ENCODE peak calls at places on chromosomes 13 and 19, in eight cellular contexts. F is heart left ventricle, L is prostate gland, A is uterus, O is hepatocyte, H is ovary, Y is tibial nerve, R is upper lobe of left lung. P is an unnamed sample. For H3K9me3 and H3K36me3, the result is how much of the 10 kb centered on the place peaks cover.

GRCh38 chr19:18433735-18434398 is 4.1 kb downstream of the ISYNA1 start:
- DNase-seq in F (no peak), L (no peak), A (peak), O (no peak), H (peak), Y (no peak), R (peak), P (peak)

GRCh38 chr19:50358483-50359431 is 6.7 kb downstream of the NAPSA start:
- DNase-seq in F (peak), L (no peak), A (peak), O (no peak), H (peak), Y (no peak), R (peak), P (no peak)

GRCh38 chr19:11337080-11337479 is 2.4 kb downstream of the RAB3D start:
- DNase-seq in F (no peak), L (no peak), A (no peak), O (peak), H (no peak), Y (no peak), R (no peak), P (no peak)

GRCh38 chr13:45194081-45194939 is 6.5 kb downstream of the KCTD4 start:
- DNase-seq in F (peak), L (no peak), A (no peak), O (peak), H (peak), Y (peak), R (no peak), P (peak)

GRCh38 chr13:100349594-100349993 is 239.0 kb downstream of the GGACT start:
- DNase-seq in F (no peak), L (no peak), A (no peak), O (no peak), H (no peak), Y (no peak), R (no peak), P (no peak)

GRCh38 chr13:28357247-28357825 is 137.6 kb downstream of the FLT1 start:
- DNase-seq in F (no peak), L (no peak), A (no peak), O (no peak), H (no peak), Y (no peak), R (no peak), P (no peak)

GRCh38 chr13:98632971-98633370 is 56.1 kb upstream of the STK24 start:
- DNase-seq in F (no peak), L (no peak), A (no peak), O (no peak), H (no peak), Y (no peak), R (no peak), P (peak)

GRCh38 chr19:50434525-50434924 is 1.8 kb downstream of the MYBPC2 start:
- DNase-seq in F (no peak), L (no peak), A (no peak), O (no peak), H (no peak), Y (no peak), R (no peak), P (no peak)

GRCh38 chr19:19224852-19225494 is 13.2 kb downstream of the NCAN start:
- DNase-seq in F (peak), L (peak), A (no peak), O (peak), H (peak), Y (peak), R (peak), P (peak)

GRCh38 chr19:29676586-29676985 is 11.3 kb downstream of the PLEKHF1 start:
- DNase-seq in F (peak), L (no peak), A (no peak), O (no peak), H (peak), Y (no peak), R (no peak), P (no peak)

GRCh38 chr19:33535176-33535575 is 13.6 kb upstream of the PEPD start:
- DNase-seq in F (no peak), L (no peak), A (no peak), O (no peak), H (no peak), Y (no peak), R (no peak), P (no peak)

GRCh38 chr19:12521996-12522395 is 29.3 kb downstream of the ZNF564 start:
- DNase-seq in F (no peak), L (no peak), A (no peak), O (no peak), H (no peak), Y (no peak), R (no peak), P (peak)

GRCh38 chr19:12526542-12526941 is 24.7 kb downstream of the ZNF564 start:
- DNase-seq in F (no peak), L (no peak), A (no peak), O (no peak), H (no peak), Y (no peak), R (no peak), P (no peak)

GRCh38 chr19:12527034-12527836 is 24.0 kb downstream of the ZNF564 start:
- DNase-seq in F (no peak), L (no peak), A (no peak), O (peak), H (no peak), Y (no peak), R (no peak), P (no peak)
- H3K9me3 ChIP-seq in F (half or more), L (under half), A (under half), O (half or more), H (under half), Y (under half), R (half or more), P (half or more)

GRCh38 chr19:2732883-2733282 is 6.9 kb downstream of the SLC39A3 start:
- DNase-seq in F (no peak), L (no peak), A (no peak), O (no peak), H (no peak), Y (no peak), R (peak), P (no peak)
- H3K36me3 ChIP-seq in F (under half), L (under half), A (under half), O (under half), H (under half), Y (half or more), R (under half), P (under half)

GRCh38 chr19:55086730-55087541 is 11.3 kb downstream of the EPS8L1 start:
- DNase-seq in F (peak), L (peak), A (peak), O (peak), H (peak), Y (peak), R (peak), P (peak)
- H3K4me3 ChIP-seq in F (peak), L (peak), A (peak), O (peak), H (peak), Y (peak), R (peak), P (peak)

GRCh38 chr19:57559404-57560025 is at the start of gene ZNF550:
- DNase-seq in F (peak), L (peak), A (peak), O (peak), H (peak), Y (peak), R (peak), P (peak)

GRCh38 chr19:57566396-57567256 is 7.0 kb upstream of the ZNF550 start:
- DNase-seq in F (no peak), L (no peak), A (no peak), O (peak), H (no peak), Y (no peak), R (no peak), P (no peak)

GRCh38 chr19:57560049-57560491 is 407 bp upstream of the ZNF550 start:
- DNase-seq in F (peak), L (no peak), A (peak), O (no peak), H (peak), Y (no peak), R (peak), P (no peak)

GRCh38 chr19:57559008-57559403 is 657 bp downstream of the ZNF550 start:
- DNase-seq in F (peak), L (no peak), A (no peak), O (peak), H (peak), Y (no peak), R (no peak), P (peak)

DNA sequence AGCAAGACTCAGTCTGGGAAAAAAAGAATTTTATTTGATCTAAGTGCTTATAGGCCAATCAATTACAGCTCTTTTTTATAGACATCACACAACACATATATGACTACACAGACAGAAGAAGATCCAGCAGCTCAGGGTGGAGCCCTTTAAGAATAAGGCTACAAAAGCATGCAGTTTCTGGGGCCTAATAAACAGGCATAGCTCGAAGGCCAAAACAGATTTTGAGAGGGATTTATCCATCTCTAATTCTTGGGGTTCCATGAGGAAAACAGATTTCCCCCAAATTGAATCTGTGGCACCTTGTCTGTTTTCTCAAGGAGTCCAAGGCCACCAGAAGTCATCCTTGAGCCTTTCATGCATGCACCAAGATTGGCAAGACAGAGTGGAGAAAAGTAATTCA is 3.9 kb upstream of the ZNF550 start:
- DNase-seq in F (no peak), L (no peak), A (no peak), O (no peak), H (no peak), Y (no peak), R (no peak), P (no peak)
- H3K9me3 ChIP-seq in F (half or more), L (under half), A (under half), O (under half), H (under half), Y (under half), R (half or more), P (under half)

DNA sequence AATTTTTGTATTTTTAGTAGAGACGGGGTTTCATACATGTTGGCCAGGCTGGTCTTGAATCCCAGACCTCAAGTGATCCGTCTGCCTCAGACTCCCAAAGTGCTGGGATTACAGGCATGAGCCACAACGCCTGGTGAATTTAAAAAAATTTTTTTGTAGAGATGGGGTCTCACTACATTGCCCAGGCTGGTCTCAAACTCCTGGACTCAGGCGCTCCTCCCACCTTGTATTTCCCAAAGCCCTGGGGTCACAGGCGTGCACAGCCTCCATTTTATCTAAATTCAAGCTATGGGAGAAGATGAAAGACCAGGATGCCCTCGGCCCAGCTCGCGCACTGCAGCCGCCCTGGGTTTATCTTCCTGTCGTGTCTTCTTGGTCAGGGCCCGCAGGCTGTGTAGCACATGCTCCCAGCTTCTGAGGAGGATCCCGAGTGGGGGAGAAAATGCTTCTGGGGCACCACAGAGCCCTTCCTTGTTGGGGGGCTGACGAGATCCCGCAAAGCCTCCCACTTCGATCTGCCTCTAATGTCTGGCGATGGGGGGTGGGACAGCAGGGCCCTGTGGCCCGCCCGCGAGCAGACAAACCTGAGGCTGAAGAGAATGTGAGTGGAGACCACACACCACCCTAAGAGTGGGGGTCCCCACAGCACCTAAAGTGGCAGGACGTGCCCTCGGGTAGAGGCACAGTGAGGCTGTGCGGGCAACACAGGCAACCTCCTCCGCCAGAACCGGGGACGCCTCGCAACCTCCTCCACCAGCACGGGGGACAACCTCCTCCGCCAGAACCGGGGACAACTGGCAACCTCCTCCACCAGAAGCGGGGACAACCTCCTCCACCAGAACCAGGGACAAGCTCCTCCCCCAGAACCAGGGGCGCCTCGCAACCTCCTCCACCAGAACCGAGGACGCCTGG is 15.8 kb downstream of the TCF3 start:
- DNase-seq in F (no peak), L (no peak), A (no peak), O (no peak), H (no peak), Y (no peak), R (no peak), P (no peak)
- H3K36me3 ChIP-seq in F (under half), L (under half), A (under half), O (under half), H (under half), Y (half or more), R (under half), P (half or more)

DNA sequence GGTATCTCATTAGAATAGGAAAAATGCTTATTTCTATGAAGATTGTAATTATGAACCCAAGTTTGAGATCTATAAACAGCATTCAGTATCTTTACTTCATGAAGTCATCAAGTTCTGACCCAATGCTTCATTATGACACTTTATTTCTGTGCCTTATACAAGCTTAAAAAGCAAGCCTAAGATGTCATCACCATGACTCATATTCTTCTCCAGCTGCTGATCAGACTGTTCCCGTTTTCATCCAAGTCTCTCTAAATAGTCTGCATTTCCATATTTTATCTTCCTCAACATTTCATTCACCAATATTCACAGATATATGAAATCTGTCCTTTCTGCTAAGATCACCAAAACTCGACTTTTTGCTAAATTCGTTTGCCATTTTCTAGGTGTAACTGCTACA is 1247.2 kb upstream of the PRR20A start:
- DNase-seq in F (no peak), L (no peak), A (no peak), O (no peak), H (no peak), Y (no peak), R (no peak), P (no peak)
- H3K4me3 ChIP-seq in F (no peak), L (no peak), A (no peak), O (no peak), H (no peak), Y (no peak), R (no peak), P (no peak)

GRCh38 chr19:55956431-55956830 is 8.8 kb downstream of the NLRP8 start:
- DNase-seq in F (no peak), L (peak), A (no peak), O (no peak), H (no peak), Y (no peak), R (no peak), P (no peak)

GRCh38 chr19:55958356-55958755 is 10.7 kb downstream of the NLRP8 start:
- DNase-seq in F (no peak), L (peak), A (no peak), O (no peak), H (no peak), Y (no peak), R (no peak), P (no peak)

GRCh38 chr19:55962186-55962585 is 14.6 kb downstream of the NLRP8 start:
- DNase-seq in F (no peak), L (no peak), A (no peak), O (no peak), H (no peak), Y (no peak), R (no peak), P (no peak)

DNA sequence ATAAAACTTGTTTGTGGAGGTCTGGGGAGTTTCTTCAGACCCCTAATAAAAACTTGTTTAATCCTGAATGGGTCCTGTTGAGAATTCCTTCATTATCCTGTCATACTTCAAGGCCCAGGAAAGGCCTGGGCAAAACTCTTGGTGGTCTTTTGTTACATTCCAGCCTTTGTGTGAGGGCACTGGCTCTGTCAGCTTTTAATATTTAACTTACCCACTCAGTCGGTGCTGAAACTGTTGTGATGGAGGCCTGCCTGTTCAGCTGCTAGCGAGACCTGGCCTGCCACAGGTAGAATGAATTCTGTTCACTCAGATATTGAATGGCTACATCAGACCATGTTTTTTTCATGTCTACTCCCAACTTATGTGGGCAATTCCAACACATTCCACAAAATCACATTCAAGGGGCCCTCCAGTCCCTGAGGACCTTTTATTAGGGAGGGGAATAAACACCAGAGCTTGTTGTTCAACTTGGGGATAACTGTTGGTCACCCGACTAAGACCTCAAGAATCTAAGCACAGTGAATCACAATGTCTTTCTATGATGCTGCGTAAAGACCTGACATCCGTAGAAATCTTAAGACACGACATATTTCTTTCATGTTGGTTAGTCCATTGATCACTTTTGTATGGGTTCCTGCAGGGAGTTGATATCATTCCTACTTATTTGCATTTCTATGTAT is 12.5 kb downstream of the NLRP8 start:
- DNase-seq in F (no peak), L (no peak), A (no peak), O (no peak), H (no peak), Y (no peak), R (no peak), P (no peak)
- H3K9me3 ChIP-seq in F (under half), L (under half), A (under half), O (under half), H (under half), Y (under half), R (under half), P (under half)